ENCODE peak calls at places on chromosomes 16 and 17, in ten cellular contexts. Y, O, A, Q, L, M, S, Z, W and F are unnamed samples.

GRCh38 chr17:31581022-31581483 is 189.6 kb downstream of the RAB11FIP4 start:
- DNase-seq in Y (no peak), O (no peak), A (no peak), Q (peak; percentile 28), L (no peak), M (peak; percentile 85), S (peak; percentile 68), Z (no peak), W (no peak), F (peak; percentile 93)

GRCh38 chr17:76682306-76682705 is 28.5 kb downstream of the MXRA7 start:
- DNase-seq in Y (no peak), O (no peak), A (no peak), Q (no peak), L (no peak), M (no peak), S (no peak), Z (no peak), W (no peak), F (peak; percentile 90)

GRCh38 chr17:41736983-41737679 is 2.7 kb upstream of the HAP1 start:
- DNase-seq in Y (no peak), O (no peak), A (no peak), Q (no peak), L (no peak), M (no peak), S (no peak), Z (no peak), W (no peak), F (no peak)

GRCh38 chr17:21814776-21815175 is 122.5 kb downstream of the KCNJ18 start:
- DNase-seq in Y (no peak), O (no peak), A (no peak), Q (no peak), L (no peak), M (no peak), S (no peak), Z (no peak), W (no peak), F (no peak)

GRCh38 chr16:11620243-11621003 is 33.7 kb upstream of the LITAF start:
- DNase-seq in Y (no peak), O (no peak), A (no peak), Q (no peak), L (no peak), M (no peak), S (no peak), Z (no peak), W (peak; percentile 51), F (no peak)

GRCh38 chr17:40560592-40561293 is 4.5 kb downstream of the CCR7 start:
- DNase-seq in Y (no peak), O (no peak), A (no peak), Q (no peak), L (peak; percentile 48), M (no peak), S (peak; percentile 57), Z (peak; percentile 5), W (peak; percentile 66), F (peak; percentile 76)

GRCh38 chr16:17552351-17552750 is 81.6 kb upstream of the XYLT1 start:
- DNase-seq in Y (no peak), O (no peak), A (no peak), Q (no peak), L (no peak), M (no peak), S (no peak), Z (no peak), W (no peak), F (no peak)

GRCh38 chr17:78800132-78800931 is 18.3 kb upstream of the CYTH1 start:
- DNase-seq in Y (no peak), O (no peak), A (no peak), Q (no peak), L (no peak), M (no peak), S (no peak), Z (no peak), W (no peak), F (no peak)

DNA sequence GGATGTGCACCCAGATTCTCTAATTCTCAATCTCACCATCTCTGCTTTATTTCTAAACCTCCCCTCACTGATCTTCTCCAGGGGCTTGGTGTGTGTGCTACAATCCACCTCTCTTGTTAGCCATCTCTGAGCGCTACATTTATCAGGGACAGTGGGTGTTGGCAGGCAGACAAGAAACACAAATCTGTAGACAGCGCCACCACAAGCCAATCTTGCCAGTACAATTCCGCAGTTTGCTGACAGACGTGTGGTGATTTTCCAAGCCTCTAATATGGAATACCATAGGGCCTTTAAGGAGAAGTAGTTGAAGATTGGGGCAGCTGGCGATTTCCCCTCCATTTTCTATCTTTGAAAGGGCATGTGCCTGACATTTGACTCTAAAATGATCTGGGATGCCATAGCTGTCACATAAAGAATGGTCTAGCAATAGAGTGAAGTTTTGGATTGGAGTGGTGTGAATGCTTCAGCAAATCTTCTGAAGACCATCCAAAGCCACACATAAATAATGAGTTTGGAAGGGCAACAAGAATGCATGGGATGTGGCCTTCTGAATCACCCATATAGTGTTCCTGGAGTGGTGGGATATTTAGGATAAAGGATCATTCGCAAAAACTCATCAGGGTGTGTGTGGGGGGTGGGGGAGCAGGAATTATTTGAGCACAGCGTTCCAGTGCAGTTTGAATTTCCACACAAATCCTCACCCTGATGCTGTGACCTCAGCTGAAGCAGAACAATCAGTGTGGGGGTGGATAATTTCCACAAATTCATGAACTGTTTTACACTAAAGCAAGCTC is 12.0 kb upstream of the ANKFN1 start:
- DNase-seq in Y (no peak), O (no peak), A (no peak), Q (no peak), L (no peak), M (no peak), S (peak; percentile 45), Z (no peak), W (no peak), F (peak; percentile 91)
- H3K4me2 ChIP-seq in Y (no peak overlapping the region), O (no peak overlapping the region), A (no peak overlapping the region), Q (no peak overlapping the region), L (no peak overlapping the region), M (no peak overlapping the region), S (no peak overlapping the region), Z (no peak overlapping the region), W (no peak overlapping the region), F (no peak overlapping the region)

DNA sequence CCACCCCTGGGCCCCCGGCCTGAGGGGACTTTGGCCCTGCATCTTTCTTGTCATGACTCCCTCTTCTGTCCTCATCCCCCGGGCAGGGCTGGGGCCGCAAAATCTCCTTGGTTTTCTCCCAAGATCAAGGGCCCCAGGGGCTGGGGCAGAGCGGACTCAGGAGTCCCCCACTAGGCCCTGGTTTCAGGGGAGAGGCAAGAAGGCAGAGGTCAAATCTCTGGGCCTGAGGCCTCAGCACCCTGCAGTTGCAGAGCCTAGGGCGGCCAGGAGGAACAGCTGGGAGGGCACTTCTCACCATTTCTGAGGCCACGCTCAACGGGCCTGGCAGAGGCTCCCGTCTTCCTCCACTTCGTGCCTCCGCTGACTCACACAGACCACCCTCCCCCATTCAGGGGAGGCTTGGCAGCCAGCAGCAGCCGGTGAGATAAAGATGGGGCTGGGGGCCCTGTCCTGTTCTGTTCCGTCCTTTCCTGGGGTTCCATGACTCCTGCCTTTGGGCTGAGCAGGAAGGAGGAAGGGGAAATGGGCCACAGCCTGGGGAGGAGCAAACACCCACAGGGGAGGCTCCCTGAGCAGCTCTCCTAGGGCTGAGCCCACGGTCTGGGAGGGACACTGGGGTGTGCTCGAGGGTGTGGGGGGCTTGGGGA is 12.4 kb downstream of the ZSCAN10 start:
- DNase-seq in Y (no peak), O (no peak), A (no peak), Q (no peak), L (no peak), M (no peak), S (no peak), Z (no peak), W (no peak), F (no peak)
- H3K27ac ChIP-seq in Y (peak overlapping the region; percentile 84), O (no peak overlapping the region), A (no peak overlapping the region), Q (no peak overlapping the region), L (no peak overlapping the region), M (no peak overlapping the region), S (no peak overlapping the region), Z (peak overlapping the region; percentile 65), W (no peak overlapping the region), F (no peak overlapping the region)

GRCh38 chr17:39209317-39210092 is 9.4 kb downstream of the RPL19 start:
- DNase-seq in Y (peak; percentile 77), O (peak; percentile 57), A (no peak), Q (peak; percentile 71), L (peak; percentile 70), M (no peak), S (peak; percentile 69), Z (peak; percentile 81), W (peak; percentile 70), F (peak; percentile 35)

GRCh38 chr17:39210093-39210434 is 10.0 kb downstream of the RPL19 start:
- DNase-seq in Y (no peak), O (no peak), A (no peak), Q (no peak), L (no peak), M (no peak), S (no peak), Z (no peak), W (no peak), F (no peak)

GRCh38 chr17:39213852-39214251 is 11.9 kb downstream of the STAC2 start:
- DNase-seq in Y (no peak), O (no peak), A (peak; percentile 86), Q (no peak), L (no peak), M (peak; percentile 59), S (peak; percentile 22), Z (peak; percentile 50), W (no peak), F (no peak)

GRCh38 chr17:39212841-39213480 is 12.8 kb downstream of the STAC2 start:
- DNase-seq in Y (no peak), O (no peak), A (no peak), Q (peak; percentile 60), L (no peak), M (no peak), S (no peak), Z (no peak), W (no peak), F (no peak)

GRCh38 chr17:39212200-39212810 is 12.2 kb downstream of the RPL19 start:
- DNase-seq in Y (no peak), O (no peak), A (no peak), Q (peak; percentile 25), L (no peak), M (no peak), S (no peak), Z (no peak), W (no peak), F (no peak)
- H3K4me2 ChIP-seq in Y (no peak overlapping the region), O (no peak overlapping the region), A (peak overlapping the region; percentile 58), Q (no peak overlapping the region), L (no peak overlapping the region), M (no peak overlapping the region), S (no peak overlapping the region), Z (no peak overlapping the region), W (no peak overlapping the region), F (no peak overlapping the region)

GRCh38 chr17:17810374-17811248 is 26.2 kb downstream of the SREBF1 start:
- DNase-seq in Y (peak; percentile 75), O (peak; percentile 72), A (no peak), Q (peak; percentile 70), L (no peak), M (no peak), S (no peak), Z (peak; percentile 71), W (no peak), F (peak; percentile 52)

GRCh38 chr17:17813055-17813724 is 23.6 kb downstream of the SREBF1 start:
- DNase-seq in Y (no peak), O (no peak), A (no peak), Q (no peak), L (peak; percentile 57), M (no peak), S (no peak), Z (no peak), W (no peak), F (no peak)

GRCh38 chr17:17813725-17814095 is 23.1 kb downstream of the SREBF1 start:
- DNase-seq in Y (no peak), O (no peak), A (no peak), Q (no peak), L (no peak), M (no peak), S (no peak), Z (no peak), W (no peak), F (no peak)

GRCh38 chr17:17811381-17812210 is 25.2 kb downstream of the SREBF1 start:
- DNase-seq in Y (no peak), O (peak; percentile 47), A (no peak), Q (peak; percentile 80), L (peak; percentile 54), M (peak; percentile 43), S (no peak), Z (peak; percentile 63), W (no peak), F (no peak)

DNA sequence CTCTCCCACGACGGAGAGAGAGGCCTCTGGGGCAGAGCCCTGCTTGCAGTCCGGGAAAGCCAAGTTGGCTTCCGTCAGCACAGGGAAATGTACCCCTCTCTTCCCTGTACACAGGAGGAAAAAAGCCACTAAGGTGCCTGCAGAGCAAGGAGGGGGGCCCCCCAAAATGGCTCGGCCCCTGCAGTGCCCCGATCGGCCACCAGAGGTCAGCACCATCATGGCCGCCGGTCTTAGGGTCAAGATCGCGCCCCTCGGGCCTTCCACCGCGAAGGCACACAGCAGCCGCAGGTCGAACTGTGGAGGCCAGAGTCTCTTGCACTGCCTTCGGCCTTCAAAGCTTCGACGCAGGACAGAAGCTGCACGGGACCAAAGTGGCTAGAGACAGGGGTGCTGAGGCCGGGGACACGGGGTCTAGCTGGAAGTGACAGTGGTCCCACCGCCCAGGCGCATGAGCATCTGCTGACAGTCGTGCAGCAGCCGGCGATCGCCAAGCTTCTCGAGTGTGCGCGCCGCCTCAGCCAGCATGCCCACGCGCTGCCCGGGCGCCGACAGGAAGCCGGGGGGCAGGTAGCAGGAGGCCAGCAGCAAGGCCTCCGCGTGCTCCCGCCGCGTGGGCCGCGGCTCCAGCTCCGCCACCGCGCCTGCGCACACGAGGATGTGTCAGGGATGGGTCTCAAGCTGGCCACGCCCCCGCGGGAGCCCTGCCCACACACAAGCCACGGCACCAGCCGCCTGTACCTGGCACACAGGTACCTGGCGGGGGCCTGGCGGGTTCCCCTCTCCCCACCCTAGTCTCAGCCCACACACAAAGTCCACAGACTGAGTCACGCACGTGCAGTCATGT is 24.4 kb downstream of the SREBF1 start:
- DNase-seq in Y (peak; percentile 88), O (peak; percentile 83), A (no peak), Q (peak; percentile 94), L (peak; percentile 84), M (peak; percentile 63), S (peak; percentile 41), Z (peak; percentile 75), W (peak; percentile 60), F (peak; percentile 67)
- H3K27ac ChIP-seq in Y (peak overlapping the region; percentile 79), O (no peak overlapping the region), A (peak overlapping the region; percentile 54), Q (no peak overlapping the region), L (peak overlapping the region; percentile 68), M (no peak overlapping the region), S (no peak overlapping the region), Z (peak overlapping the region; percentile 86), W (no peak overlapping the region), F (no peak overlapping the region)